ENCODE peak calls at places on chromosomes 13 and 19, in ten cellular contexts. Q is progenitor cell of endocrine pancreas, R is heart right ventricle, S is astrocyte of the spinal cord, W is H1, D is cardiac fibroblast, F is WTC11, A is AG10803, U is neural progenitor cell, C is cardiac muscle cell. Y is an unnamed sample.

GRCh38 chr13:98997051-98997730 is 19.3 kb upstream of the DOCK9 start:
- DNase-seq in Q (no peak), R (no peak), S (no peak), W (no peak), D (no peak), F (no peak), A (peak; percentile 19), U (no peak), C (no peak), Y (no peak)

GRCh38 chr13:73938375-73939070 is 195.7 kb downstream of the KLF12 start:
- DNase-seq in Q (no peak), R (no peak), S (peak; percentile 87), W (no peak), D (peak; percentile 92), F (no peak), A (peak; percentile 87), U (no peak), C (peak; percentile 77), Y (no peak)

GRCh38 chr19:7355151-7355845 is 6.6 kb downstream of the ARHGEF18 start:
- DNase-seq in Q (no peak), R (no peak), S (no peak), W (no peak), D (peak; percentile 47), F (no peak), A (peak; percentile 48), U (no peak), C (peak; percentile 51), Y (no peak)

GRCh38 chr13:110270507-110270906 is 36.5 kb downstream of the COL4A1 start:
- DNase-seq in Q (no peak), R (no peak), S (no peak), W (no peak), D (no peak), F (no peak), A (no peak), U (no peak), C (no peak), Y (no peak)

GRCh38 chr13:23201870-23202269 is 21.1 kb downstream of the SGCG start:
- DNase-seq in Q (no peak), R (no peak), S (no peak), W (no peak), D (no peak), F (no peak), A (no peak), U (no peak), C (no peak), Y (no peak)

GRCh38 chr19:12065100-12065538 is 588 bp downstream of the ZNF844 start:
- DNase-seq in Q (no peak), R (no peak), S (peak; percentile 57), W (no peak), D (peak; percentile 61), F (no peak), A (peak; percentile 62), U (no peak), C (peak; percentile 54), Y (peak; percentile 33)

GRCh38 chr13:110070511-110071120 is 236.3 kb downstream of the COL4A1 start:
- DNase-seq in Q (no peak), R (no peak), S (peak; percentile 61), W (no peak), D (peak; percentile 86), F (no peak), A (peak; percentile 74), U (no peak), C (peak; percentile 75), Y (no peak)

GRCh38 chr19:29547981-29548380 is 22.2 kb downstream of the VSTM2B start:
- DNase-seq in Q (no peak), R (no peak), S (no peak), W (no peak), D (no peak), F (no peak), A (no peak), U (no peak), C (no peak), Y (no peak)

GRCh38 chr13:100532090-100532766 is 56.4 kb downstream of the GGACT start:
- DNase-seq in Q (no peak), R (no peak), S (no peak), W (no peak), D (no peak), F (no peak), A (no peak), U (no peak), C (no peak), Y (no peak)

GRCh38 chr19:55304279-55304978 is 20.6 kb downstream of the BRSK1 start:
- DNase-seq in Q (no peak), R (no peak), S (peak; percentile 27), W (no peak), D (peak; percentile 59), F (peak; percentile 81), A (peak; percentile 33), U (peak; percentile 83), C (peak; percentile 33), Y (peak; percentile 62)

GRCh38 chr19:31478241-31478640 is 129.0 kb upstream of the TSHZ3 start:
- DNase-seq in Q (no peak), R (no peak), S (no peak), W (no peak), D (no peak), F (no peak), A (no peak), U (no peak), C (no peak), Y (no peak)

GRCh38 chr19:2164020-2164988 is 571 bp downstream of the DOT1L start:
- DNase-seq in Q (peak; percentile 37), R (no peak), S (no peak), W (no peak), D (peak; percentile 23), F (no peak), A (no peak), U (peak; percentile 73), C (no peak), Y (no peak)

GRCh38 chr19:6412111-6412999 is 12.3 kb downstream of the KHSRP start:
- DNase-seq in Q (peak; percentile 50), R (no peak), S (no peak), W (peak; percentile 57), D (peak; percentile 18), F (peak; percentile 87), A (no peak), U (peak; percentile 68), C (peak; percentile 27), Y (peak; percentile 51)

GRCh38 chr19:3725121-3725520 is 16.9 kb downstream of the TJP3 start:
- DNase-seq in Q (no peak), R (no peak), S (no peak), W (no peak), D (no peak), F (no peak), A (no peak), U (no peak), C (no peak), Y (no peak)

GRCh38 chr19:5572556-5573286 is 5.0 kb upstream of the TINCR start:
- DNase-seq in Q (no peak), R (no peak), S (no peak), W (no peak), D (no peak), F (no peak), A (no peak), U (no peak), C (no peak), Y (no peak)

GRCh38 chr13:75771818-75772217 is 135.7 kb downstream of the LMO7 start:
- DNase-seq in Q (no peak), R (no peak), S (peak; percentile 84), W (no peak), D (peak; percentile 84), F (no peak), A (peak; percentile 77), U (no peak), C (peak; percentile 62), Y (no peak)

DNA sequence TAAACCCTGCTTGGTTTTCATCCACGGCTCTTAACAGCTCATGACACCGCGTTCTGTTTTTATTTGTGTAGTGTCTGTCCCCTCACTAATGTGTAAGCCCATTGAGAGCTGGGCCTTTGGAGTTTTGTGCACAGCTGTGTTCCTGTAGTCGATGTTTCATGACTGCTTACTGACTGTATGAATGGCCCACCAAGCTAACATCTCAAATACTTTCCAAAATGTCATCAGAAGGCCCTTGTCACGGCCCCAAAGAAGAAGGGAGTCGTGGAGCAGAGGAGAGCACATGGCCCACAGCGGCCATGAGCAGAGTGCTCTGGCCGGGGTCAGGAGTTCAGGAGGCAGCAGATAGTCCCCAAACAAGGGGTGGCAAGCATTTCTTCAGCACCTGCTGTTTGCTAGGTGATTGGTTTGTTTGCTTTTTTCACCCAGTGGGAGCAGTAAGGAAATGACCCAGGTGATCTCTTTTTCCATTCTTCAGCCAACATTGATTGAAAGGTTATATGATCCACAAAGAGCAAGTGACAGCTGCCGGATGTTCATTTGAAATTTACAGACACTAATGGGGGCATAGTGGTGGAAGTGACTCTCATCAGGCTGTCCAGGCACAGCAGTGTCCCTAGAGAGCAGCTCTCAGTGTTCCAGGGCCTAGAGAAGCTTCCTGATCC is 315.2 kb downstream of the ATP8A2 start:
- DNase-seq in Q (no peak), R (no peak), S (no peak), W (no peak), D (no peak), F (no peak), A (no peak), U (no peak), C (no peak), Y (no peak)
- TF ChIP-seq CTCF in Q (no peak), R (no peak), S (no peak), W (no peak), D (no peak), F (no peak), A (no peak), U (no peak), C (no peak), Y (no peak)

GRCh38 chr19:33446918-33447293 is 73.4 kb downstream of the CEBPG start:
- DNase-seq in Q (no peak), R (no peak), S (no peak), W (no peak), D (no peak), F (no peak), A (no peak), U (no peak), C (no peak), Y (no peak)
- TF ChIP-seq CTCF in Q (no peak), R (no peak), S (no peak), W (no peak), D (no peak), F (no peak), A (no peak), U (no peak), C (no peak), Y (no peak)

DNA sequence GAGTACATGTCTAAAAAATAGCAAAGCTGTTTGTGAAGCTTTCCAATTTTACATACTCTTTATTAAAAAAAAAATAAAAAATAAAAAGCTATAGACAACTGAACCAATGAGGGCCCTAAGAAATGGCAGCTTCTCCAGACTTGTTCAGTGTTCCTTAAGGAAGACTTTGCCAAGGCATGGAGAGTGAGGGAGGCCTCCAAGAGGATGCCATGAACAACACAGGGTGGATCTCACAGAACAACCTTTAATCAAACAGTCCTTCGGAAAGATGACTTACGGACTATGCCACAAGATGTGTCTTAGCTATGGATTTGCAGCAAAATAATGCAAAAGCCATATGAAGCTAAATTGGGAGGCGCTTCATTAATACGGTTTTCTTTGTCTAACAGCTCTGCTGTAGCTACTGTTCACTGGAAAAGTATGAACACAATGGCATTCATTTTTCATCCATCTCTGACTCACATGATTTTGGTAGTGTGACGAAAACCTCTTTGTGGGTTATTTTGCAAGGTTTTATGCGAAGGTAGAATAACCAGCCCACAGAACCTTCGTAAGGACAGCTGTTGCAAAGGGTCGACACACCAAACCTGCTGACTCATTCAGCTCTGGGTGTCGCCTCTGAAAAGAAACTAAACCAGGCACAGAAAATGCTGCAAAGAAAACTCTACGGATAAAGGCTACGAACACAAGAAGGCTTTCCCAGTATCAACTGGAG is 27.7 kb downstream of the EFNB2 start:
- DNase-seq in Q (no peak), R (no peak), S (peak; percentile 97), W (no peak), D (peak; percentile 97), F (no peak), A (peak; percentile 95), U (peak; percentile 24), C (peak; percentile 96), Y (no peak)
- TF ChIP-seq CTCF in Q (no peak), R (no peak), S (no peak), W (no peak), D (no peak), F (no peak), A (no peak), U (no peak), C (no peak), Y (no peak)

GRCh38 chr13:93116809-93117208 is 109.8 kb upstream of the GPC6 start:
- DNase-seq in Q (no peak), R (no peak), S (no peak), W (no peak), D (peak; percentile 6), F (no peak), A (no peak), U (no peak), C (no peak), Y (no peak)
- TF ChIP-seq CTCF in Q (peak; percentile 21), R (no peak), S (no peak), W (no peak), D (no peak), F (no peak), A (no peak), U (peak; percentile 35), C (no peak), Y (no peak)